ENCODE peak calls at places on chromosome 1, in five cellular contexts. Y is psoas muscle; X is upper lobe of right lung; I is CD4-positive, CD25-positive, alpha-beta regulatory T cell; D is ovary. B is an unnamed sample.

GRCh38 chr1:28122183-28122582 is 33.8 kb upstream of the EYA3 start:
- DNase-seq in Y (no peak), X (no peak), I (no peak), D (no peak), B (peak; percentile 72)

GRCh38 chr1:113871597-113872113 is at the start of gene PTPN22:
- DNase-seq in Y (no peak), X (peak; percentile 68), I (peak; percentile 72), D (no peak), B (peak; percentile 93)

GRCh38 chr1:159781992-159782391 is 1.2 kb downstream of the DUSP23 start:
- DNase-seq in Y (peak; percentile 52), X (no peak), I (no peak), D (no peak), B (no peak)

GRCh38 chr1:51969038-51969705 is 21.3 kb downstream of the RAB3B start:
- DNase-seq in Y (no peak), X (no peak), I (no peak), D (no peak), B (peak; percentile 99)

GRCh38 chr1:208100906-208101305 is 143.3 kb downstream of the PLXNA2 start:
- DNase-seq in Y (no peak), X (no peak), I (no peak), D (no peak), B (peak; percentile 74)

GRCh38 chr1:117661027-117661426 is 55.2 kb downstream of the TENT5C start:
- DNase-seq in Y (no peak), X (no peak), I (peak; percentile 55), D (no peak), B (no peak)

GRCh38 chr1:63701187-63701586 is 72.6 kb upstream of the ROR1 start:
- DNase-seq in Y (no peak), X (peak; percentile 71), I (no peak), D (no peak), B (no peak)

GRCh38 chr1:158978730-158979129 is 31.0 kb upstream of the IFI16 start:
- DNase-seq in Y (no peak), X (no peak), I (no peak), D (no peak), B (no peak)

GRCh38 chr1:46394108-46394871 is at the start of gene FAAH:
- DNase-seq in Y (peak; percentile 90), X (peak; percentile 89), I (no peak), D (peak; percentile 70), B (peak; percentile 56)

GRCh38 chr1:47872871-47873270 is 124.3 kb downstream of the TRABD2B start:
- DNase-seq in Y (no peak), X (no peak), I (no peak), D (no peak), B (no peak)

GRCh38 chr1:168135982-168136708 is 585 bp downstream of the GPR161 start:
- DNase-seq in Y (peak; percentile 60), X (peak; percentile 69), I (no peak), D (peak; percentile 62), B (peak; percentile 11)

GRCh38 chr1:209659909-209660308 is 7.7 kb upstream of the LAMB3 start:
- DNase-seq in Y (no peak), X (no peak), I (no peak), D (no peak), B (no peak)

GRCh38 chr1:223531742-223532341 is 133.7 kb downstream of the CAPN8 start:
- DNase-seq in Y (peak; percentile 74), X (peak; percentile 77), I (no peak), D (peak; percentile 47), B (peak; percentile 26)

GRCh38 chr1:38915352-38915948 is 26.2 kb downstream of the RHBDL2 start:
- DNase-seq in Y (no peak), X (no peak), I (no peak), D (no peak), B (peak; percentile 7)

GRCh38 chr1:248807067-248807737 is 18.5 kb downstream of the SH3BP5L start:
- DNase-seq in Y (peak; percentile 75), X (peak; percentile 77), I (peak; percentile 11), D (peak; percentile 55), B (peak; percentile 43)

GRCh38 chr1:36706416-36706815 is 223.7 kb upstream of the CSF3R start:
- DNase-seq in Y (no peak), X (no peak), I (no peak), D (no peak), B (no peak)

GRCh38 chr1:53585116-53585515 is 125.9 kb downstream of the DMRTB1 start:
- DNase-seq in Y (no peak), X (no peak), I (no peak), D (no peak), B (peak; percentile 76)

GRCh38 chr1:2134604-2135307 is 59.8 kb downstream of the FAAP20 start:
- DNase-seq in Y (no peak), X (peak; percentile 75), I (no peak), D (peak; percentile 54), B (no peak)

GRCh38 chr1:2134232-2134603 is 60.4 kb downstream of the FAAP20 start:
- DNase-seq in Y (no peak), X (no peak), I (no peak), D (no peak), B (no peak)

GRCh38 chr1:2135866-2136265 is 58.7 kb downstream of the FAAP20 start:
- DNase-seq in Y (no peak), X (peak; percentile 62), I (no peak), D (no peak), B (no peak)

GRCh38 chr1:2136386-2136821 is 58.2 kb downstream of the FAAP20 start:
- DNase-seq in Y (no peak), X (peak; percentile 55), I (no peak), D (no peak), B (no peak)

DNA sequence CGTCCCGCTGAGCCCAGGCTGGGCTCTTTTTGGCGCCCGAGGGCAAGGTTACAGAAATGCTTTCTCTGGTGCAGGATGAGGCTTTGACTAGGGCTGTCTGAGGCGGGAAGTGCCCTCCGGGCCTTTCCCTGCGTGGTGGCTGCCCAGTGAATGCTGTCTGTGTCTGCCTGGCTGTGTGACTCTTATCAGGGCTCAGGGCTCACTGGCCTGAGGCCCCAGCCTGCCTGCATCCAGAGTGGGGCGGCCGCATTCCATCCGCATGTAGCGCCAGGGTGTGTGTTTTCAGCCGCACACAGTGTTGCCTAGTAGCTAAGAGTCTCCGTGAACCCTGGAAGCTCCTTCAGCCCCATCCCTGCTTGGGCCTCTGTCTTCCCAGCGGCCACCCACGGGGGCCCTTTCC is 59.1 kb downstream of the FAAP20 start:
- DNase-seq in Y (no peak), X (peak; percentile 91), I (no peak), D (peak; percentile 78), B (peak; percentile 68)
- H3K4me1 ChIP-seq in Y (peaks cover 6% of the 10 kb centered on the region), X (peaks cover 49% of the 10 kb centered on the region), I (peaks cover 15% of the 10 kb centered on the region), D (peaks cover 2% of the 10 kb centered on the region), B (peaks cover 7% of the 10 kb centered on the region)

GRCh38 chr1:164721037-164721496 is 162.1 kb downstream of the PBX1 start:
- DNase-seq in Y (no peak), X (no peak), I (no peak), D (no peak), B (no peak)

GRCh38 chr1:164720329-164721036 is 161.5 kb downstream of the PBX1 start:
- DNase-seq in Y (no peak), X (no peak), I (no peak), D (no peak), B (peak; percentile 47)

GRCh38 chr1:164716992-164717703 is 158.2 kb downstream of the PBX1 start:
- DNase-seq in Y (no peak), X (no peak), I (no peak), D (no peak), B (no peak)

GRCh38 chr1:164718821-164719220 is 159.8 kb downstream of the PBX1 start:
- DNase-seq in Y (no peak), X (no peak), I (no peak), D (no peak), B (peak; percentile 62)

GRCh38 chr1:164719676-164720075 is 160.7 kb downstream of the PBX1 start:
- DNase-seq in Y (no peak), X (no peak), I (no peak), D (no peak), B (no peak)
- H3K4me1 ChIP-seq in Y (peaks cover 64% of the 10 kb centered on the region), X (peaks cover 24% of the 10 kb centered on the region), I (no peaks in the 10 kb centered on the region), D (peaks cover 25% of the 10 kb centered on the region), B (no peaks in the 10 kb centered on the region)

GRCh38 chr1:8463144-8463927 is 145.4 kb downstream of the SLC45A1 start:
- DNase-seq in Y (no peak), X (no peak), I (no peak), D (no peak), B (peak; percentile 88)

GRCh38 chr1:8464377-8464776 is 146.5 kb downstream of the SLC45A1 start:
- DNase-seq in Y (no peak), X (peak; percentile 77), I (no peak), D (no peak), B (no peak)

GRCh38 chr1:8460784-8461183 is 142.9 kb downstream of the SLC45A1 start:
- DNase-seq in Y (no peak), X (no peak), I (no peak), D (no peak), B (no peak)

GRCh38 chr1:8461341-8462110 is 143.6 kb downstream of the SLC45A1 start:
- DNase-seq in Y (no peak), X (no peak), I (no peak), D (no peak), B (no peak)

DNA sequence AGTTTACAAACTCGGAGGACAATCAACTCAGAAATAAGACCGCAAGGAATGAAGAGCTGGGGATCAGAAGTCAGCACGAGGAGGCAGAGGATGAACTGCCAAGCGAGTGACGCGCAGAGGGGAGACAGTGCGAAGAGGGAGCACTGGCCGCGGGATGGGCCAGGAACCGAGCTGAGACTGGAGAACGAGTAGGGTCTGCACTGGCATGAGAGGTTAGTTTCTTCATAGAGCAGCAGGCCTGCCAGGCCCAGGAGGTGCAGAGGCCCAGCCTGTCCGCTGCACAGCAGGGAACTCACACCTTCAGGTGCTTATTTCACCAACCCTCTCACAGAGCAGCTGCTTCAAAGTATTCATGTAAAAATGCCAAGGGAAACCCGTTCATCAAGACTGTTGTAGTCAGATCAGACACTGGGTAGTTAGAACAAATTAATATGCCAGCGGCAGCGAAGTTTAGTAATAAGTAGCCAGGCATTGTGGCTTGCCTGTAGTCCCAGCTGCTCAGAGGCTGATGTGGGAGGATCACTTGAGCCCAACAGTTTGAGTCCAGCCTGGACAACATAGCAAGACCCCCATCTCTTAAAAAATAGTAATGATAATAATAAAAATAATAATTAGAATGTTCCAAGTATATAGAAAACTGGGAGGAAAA is 144.5 kb downstream of the SLC45A1 start:
- DNase-seq in Y (no peak), X (peak; percentile 65), I (no peak), D (peak; percentile 54), B (peak; percentile 37)
- H3K4me1 ChIP-seq in Y (peaks cover 42% of the 10 kb centered on the region), X (peaks cover 82% of the 10 kb centered on the region), I (no peaks in the 10 kb centered on the region), D (peaks cover 22% of the 10 kb centered on the region), B (peaks cover 21% of the 10 kb centered on the region)

GRCh38 chr1:21320410-21321107 is 30.3 kb upstream of the ECE1 start:
- DNase-seq in Y (no peak), X (no peak), I (no peak), D (peak; percentile 47), B (peak; percentile 25)

GRCh38 chr1:21323091-21323490 is 32.8 kb upstream of the ECE1 start:
- DNase-seq in Y (no peak), X (no peak), I (no peak), D (peak; percentile 69), B (peak; percentile 55)

GRCh38 chr1:21321963-21322680 is 31.9 kb upstream of the ECE1 start:
- DNase-seq in Y (no peak), X (no peak), I (no peak), D (peak; percentile 61), B (no peak)

GRCh38 chr1:21324368-21325137 is 34.3 kb upstream of the ECE1 start:
- DNase-seq in Y (peak; percentile 87), X (peak; percentile 86), I (peak; percentile 28), D (peak; percentile 80), B (peak; percentile 92)

DNA sequence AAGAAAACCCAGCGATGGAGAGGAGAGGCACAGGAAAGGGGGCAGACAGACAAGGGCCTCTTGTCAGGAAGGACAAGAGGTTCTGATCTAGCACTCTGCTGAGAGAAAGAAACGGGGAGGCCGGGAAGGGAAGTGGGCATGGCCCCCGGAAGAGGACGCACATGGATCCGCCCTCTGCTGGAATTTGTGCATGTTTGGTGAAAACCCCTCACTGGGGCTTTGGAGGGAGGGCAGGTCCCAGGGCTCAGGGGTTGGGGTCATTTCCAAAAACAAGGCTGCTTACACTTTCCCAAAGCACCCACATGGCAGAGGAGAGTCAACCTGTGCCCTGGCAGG is 32.4 kb upstream of the ECE1 start:
- DNase-seq in Y (no peak), X (no peak), I (no peak), D (peak; percentile 63), B (peak; percentile 16)
- H3K4me1 ChIP-seq in Y (peaks cover 30% of the 10 kb centered on the region), X (peaks cover 79% of the 10 kb centered on the region), I (peaks cover 52% of the 10 kb centered on the region), D (peaks cover 73% of the 10 kb centered on the region), B (peaks cover 85% of the 10 kb centered on the region)

B was measured in fibroblast of lung.